ENCODE peak calls at places on chromosomes 1 and 21, in six cellular contexts. J, W, B, G, R and T are unnamed samples.

GRCh38 chr1:204746838-204747442 is 61.4 kb upstream of the LRRN2 start:
- DNase-seq in J (no peak), W (no peak), B (peak; percentile 32), G (no peak), R (peak; percentile 58), T (peak; percentile 53)

GRCh38 chr1:8116892-8117262 is 90.8 kb upstream of the ERRFI1 start:
- DNase-seq in J (peak; percentile 91), W (peak; percentile 79), B (peak; percentile 90), G (peak; percentile 55), R (peak; percentile 91), T (no peak)

GRCh38 chr1:246367046-246367445 is 140.0 kb downstream of the SMYD3 start:
- DNase-seq in J (no peak), W (no peak), B (no peak), G (no peak), R (peak; percentile 39), T (no peak)

GRCh38 chr1:204377800-204378608 is 18.3 kb upstream of the PLEKHA6 start:
- DNase-seq in J (no peak), W (peak; percentile 63), B (peak; percentile 21), G (peak; percentile 10), R (no peak), T (no peak)

GRCh38 chr1:180945551-180945950 is 32.9 kb downstream of the KIAA1614 start:
- DNase-seq in J (no peak), W (peak; percentile 0), B (no peak), G (no peak), R (no peak), T (peak; percentile 77)

GRCh38 chr1:248730507-248731335 is 24.8 kb downstream of the LYPD8 start:
- DNase-seq in J (no peak), W (no peak), B (no peak), G (no peak), R (no peak), T (no peak)

GRCh38 chr1:92968138-92969032 is 7.1 kb upstream of the DIPK1A start:
- DNase-seq in J (no peak), W (no peak), B (no peak), G (no peak), R (peak; percentile 27), T (no peak)

GRCh38 chr1:16724718-16725438 is 15.4 kb upstream of the RNU1-4 start:
- DNase-seq in J (peak; percentile 68), W (peak; percentile 62), B (no peak), G (no peak), R (no peak), T (no peak)

GRCh38 chr1:205496661-205497060 is 7.8 kb upstream of the CDK18 start:
- DNase-seq in J (no peak), W (no peak), B (no peak), G (no peak), R (no peak), T (no peak)

GRCh38 chr1:47578862-47579419 is 141.1 kb downstream of the FOXD2 start:
- DNase-seq in J (peak; percentile 58), W (no peak), B (no peak), G (no peak), R (no peak), T (no peak)

GRCh38 chr1:31019401-31019800 is 46.1 kb downstream of the PUM1 start:
- DNase-seq in J (no peak), W (no peak), B (no peak), G (no peak), R (no peak), T (peak; percentile 28)

GRCh38 chr1:37923551-37923889 is 23.3 kb downstream of the INPP5B start:
- DNase-seq in J (no peak), W (no peak), B (no peak), G (no peak), R (no peak), T (no peak)

GRCh38 chr1:79741720-79742421 is 735.3 kb upstream of the ADGRL4 start:
- DNase-seq in J (no peak), W (no peak), B (no peak), G (no peak), R (no peak), T (no peak)

GRCh38 chr1:36781098-36781497 is 253.2 kb downstream of the GRIK3 start:
- DNase-seq in J (no peak), W (no peak), B (no peak), G (no peak), R (no peak), T (no peak)

GRCh38 chr21:42142598-42142997 is 71.5 kb downstream of the UMODL1 start:
- DNase-seq in J (no peak), W (no peak), B (no peak), G (no peak), R (no peak), T (no peak)

GRCh38 chr1:162973381-162973795 is 95.8 kb upstream of the RGS4 start:
- DNase-seq in J (no peak), W (no peak), B (peak; percentile 96), G (no peak), R (peak; percentile 94), T (no peak)

GRCh38 chr1:26278303-26278702 is 1.6 kb upstream of the SH3BGRL3 start:
- DNase-seq in J (peak; percentile 93), W (no peak), B (peak; percentile 79), G (no peak), R (peak; percentile 83), T (no peak)

GRCh38 chr1:1069711-1070676 is 4.1 kb downstream of the RNF223 start:
- DNase-seq in J (no peak), W (no peak), B (no peak), G (no peak), R (no peak), T (no peak)

GRCh38 chr1:5481889-5482288 is 510.3 kb downstream of the NPHP4 start:
- DNase-seq in J (no peak), W (no peak), B (no peak), G (no peak), R (no peak), T (peak; percentile 42)

GRCh38 chr1:154741747-154742495 is 128.2 kb downstream of the KCNN3 start:
- DNase-seq in J (peak; percentile 22), W (no peak), B (peak; percentile 66), G (no peak), R (peak; percentile 46), T (no peak)

GRCh38 chr1:84963021-84963420 is 33.9 kb downstream of the MCOLN2 start:
- DNase-seq in J (no peak), W (no peak), B (no peak), G (no peak), R (no peak), T (no peak)

GRCh38 chr21:31326478-31327247 is 17.4 kb downstream of the TIAM1 start:
- DNase-seq in J (no peak), W (no peak), B (peak; percentile 60), G (no peak), R (peak; percentile 67), T (peak; percentile 96)

GRCh38 chr21:31566611-31567010 is 92.9 kb upstream of the SOD1 start:
- DNase-seq in J (no peak), W (no peak), B (no peak), G (no peak), R (no peak), T (no peak)

GRCh38 chr1:224213438-224214119 is 30.5 kb downstream of the DEGS1 start:
- DNase-seq in J (no peak), W (no peak), B (no peak), G (no peak), R (no peak), T (no peak)

GRCh38 chr1:160548183-160548582 is 25.1 kb upstream of the SLAMF6 start:
- DNase-seq in J (no peak), W (no peak), B (no peak), G (no peak), R (no peak), T (no peak)

GRCh38 chr1:244836135-244836521 is 670 bp downstream of the COX20 start:
- DNase-seq in J (no peak), W (no peak), B (peak; percentile 43), G (no peak), R (peak; percentile 49), T (no peak)

GRCh38 chr1:244835276-244836134 is at the start of gene COX20:
- DNase-seq in J (peak; percentile 93), W (peak; percentile 96), B (peak; percentile 87), G (peak; percentile 74), R (peak; percentile 92), T (peak; percentile 87)

GRCh38 chr1:244839656-244840055 is 4.2 kb downstream of the COX20 start:
- DNase-seq in J (no peak), W (no peak), B (peak; percentile 74), G (no peak), R (no peak), T (peak; percentile 63)

GRCh38 chr1:244836598-244836997 is 1.1 kb downstream of the COX20 start:
- DNase-seq in J (no peak), W (no peak), B (no peak), G (no peak), R (peak; percentile 26), T (no peak)

GRCh38 chr1:244837597-244838258 is 2.3 kb downstream of the COX20 start:
- DNase-seq in J (no peak), W (no peak), B (peak; percentile 14), G (no peak), R (no peak), T (no peak)
- H3K4me3 ChIP-seq in J (no peak overlapping the region), W (peak overlapping the region; percentile 89), B (peak overlapping the region; percentile 98), G (no peak overlapping the region), R (no peak overlapping the region), T (no peak overlapping the region)

GRCh38 chr1:90220941-90221693 is 226.2 kb downstream of the ZNF326 start:
- DNase-seq in J (no peak), W (no peak), B (no peak), G (no peak), R (no peak), T (no peak)
- H3K4me3 ChIP-seq in J (no peak overlapping the region), W (no peak overlapping the region), B (no peak overlapping the region), G (no peak overlapping the region), R (no peak overlapping the region), T (no peak overlapping the region)

GRCh38 chr1:39639333-39640130 is at the start of gene HEYL:
- DNase-seq in J (peak; percentile 88), W (peak; percentile 87), B (peak; percentile 32), G (no peak), R (peak; percentile 60), T (no peak)
- H3K4me3 ChIP-seq in J (peak within 1 kb of the TSS; percentile 76), W (peak within 1 kb of the TSS; percentile 70), B (no peak within 1 kb of the TSS), G (peak within 1 kb of the TSS; percentile 57), R (peak within 1 kb of the TSS; percentile 18), T (peak within 1 kb of the TSS; percentile 52)

GRCh38 chr1:9193226-9193625 is 41.3 kb upstream of the H6PD start:
- DNase-seq in J (no peak), W (no peak), B (no peak), G (no peak), R (peak; percentile 75), T (no peak)

GRCh38 chr1:9194024-9194423 is 40.5 kb upstream of the H6PD start:
- DNase-seq in J (no peak), W (no peak), B (no peak), G (no peak), R (no peak), T (no peak)

GRCh38 chr1:9196129-9197040 is 38.2 kb upstream of the H6PD start:
- DNase-seq in J (peak; percentile 86), W (peak; percentile 80), B (peak; percentile 87), G (peak; percentile 49), R (peak; percentile 97), T (peak; percentile 32)

GRCh38 chr1:9197186-9198099 is 37.1 kb upstream of the H6PD start:
- DNase-seq in J (no peak), W (no peak), B (no peak), G (no peak), R (peak; percentile 61), T (no peak)

DNA sequence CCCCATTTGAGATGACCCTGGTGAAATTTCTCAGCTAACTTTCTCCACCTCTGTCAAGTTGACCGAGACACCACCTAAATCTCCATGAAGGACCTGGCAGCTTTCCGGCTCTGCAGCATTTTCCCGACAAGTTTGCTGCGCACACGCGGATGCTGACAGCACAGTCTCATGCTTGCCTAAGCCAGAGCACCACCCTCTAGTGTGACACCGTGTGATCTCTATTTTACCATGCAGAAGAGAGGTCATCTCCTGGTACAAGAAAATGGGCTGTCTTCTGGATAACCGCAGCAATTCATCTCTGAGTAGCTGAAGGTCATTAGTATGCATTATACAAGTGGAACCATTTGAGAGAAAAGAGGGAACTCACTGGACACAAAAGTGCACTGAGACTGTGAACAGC is 38.9 kb upstream of the H6PD start:
- DNase-seq in J (no peak), W (no peak), B (peak; percentile 51), G (no peak), R (no peak), T (no peak)
- H3K4me3 ChIP-seq in J (no peak overlapping the region), W (no peak overlapping the region), B (peak overlapping the region; percentile 38), G (no peak overlapping the region), R (no peak overlapping the region), T (no peak overlapping the region)